ENCODE peak calls at places on chromosomes 13 and 19, in four cellular contexts. N, M, F and O are unnamed samples.

GRCh38 chr19:52603558-52604207 is 33.6 kb downstream of the ZNF701 start:
- DNase-seq in M (no peak), F (no peak), N (no peak), O (no peak)

GRCh38 chr19:10543420-10544241 is at the start of gene ATG4D:
- DNase-seq in M (peak), F (peak), N (peak), O (peak)

GRCh38 chr13:31719214-31719613 is 20.1 kb upstream of the RXFP2 start:
- DNase-seq in F (no peak), N (no peak), M (no peak), O (no peak)

GRCh38 chr13:59782696-59783095 is 381.0 kb downstream of the DIAPH3 start:
- DNase-seq in F (no peak), N (no peak), M (no peak), O (no peak)

GRCh38 chr13:80737513-80737912 is 396.6 kb upstream of the SPRY2 start:
- DNase-seq in M (no peak), N (no peak), F (no peak), O (no peak)

GRCh38 chr19:4867534-4868285 is at the start of gene PLIN3:
- DNase-seq in M (peak), N (peak), F (peak), O (peak)

GRCh38 chr19:48560095-48560530 is 8.1 kb downstream of the SULT2B1 start:
- DNase-seq in M (no peak), F (no peak), N (no peak), O (no peak)

GRCh38 chr13:27201661-27202060 is 30.1 kb upstream of the USP12 start:
- DNase-seq in N (no peak), F (no peak), M (no peak), O (no peak)

GRCh38 chr19:46860846-46861690 is at the start of gene ARHGAP35:
- DNase-seq in M (no peak), F (peak), N (peak), O (peak)

GRCh38 chr13:44818428-44818827 is 170.8 kb downstream of the NUFIP1 start:
- DNase-seq in M (no peak), N (peak), F (no peak), O (peak)

GRCh38 chr13:25732146-25732865 is 319.5 kb downstream of the SHISA2 start:
- DNase-seq in M (no peak), N (no peak), F (no peak), O (no peak)

GRCh38 chr19:6536138-6536671 is 5.4 kb downstream of the TNFSF9 start:
- DNase-seq in F (peak), N (peak), M (peak), O (peak)

GRCh38 chr13:111398715-111399299 is 78.4 kb downstream of the TEX29 start:
- DNase-seq in F (no peak), N (no peak), M (no peak), O (no peak)

GRCh38 chr19:39542198-39542597 is 2.2 kb upstream of the EID2 start:
- DNase-seq in N (no peak), M (no peak), F (no peak), O (no peak)

GRCh38 chr19:778910-779653 is 18.2 kb upstream of the PTBP1 start:
- DNase-seq in N (no peak), F (no peak), M (peak), O (peak)

GRCh38 chr19:53942001-53942786 is 20.5 kb upstream of the CACNG8 start:
- DNase-seq in M (no peak), N (peak), F (no peak), O (no peak)

GRCh38 chr13:98959775-98960325 is 18.0 kb downstream of the DOCK9 start:
- DNase-seq in F (no peak), N (no peak), M (no peak), O (no peak)

GRCh38 chr13:108342369-108343289 is 73.1 kb downstream of the TNFSF13B start:
- DNase-seq in F (no peak), M (no peak), N (peak), O (no peak)

GRCh38 chr19:5933391-5933998 is 19.4 kb downstream of the CAPS start:
- DNase-seq in F (no peak), M (no peak), N (no peak), O (no peak)

GRCh38 chr13:113959198-113959597 is 14.7 kb downstream of the C13orf46 start:
- DNase-seq in M (no peak), F (no peak), N (no peak), O (no peak)

GRCh38 chr13:51444922-51445321 is 7.9 kb downstream of the INTS6 start:
- DNase-seq in F (no peak), M (no peak), N (no peak), O (no peak)

GRCh38 chr19:38266070-38266469 is 1.7 kb downstream of the SPINT2 start:
- DNase-seq in N (no peak), F (no peak), M (no peak), O (no peak)

GRCh38 chr19:15265849-15266248 is 33.6 kb upstream of the EPHX3 start:
- DNase-seq in M (peak), F (no peak), N (peak), O (no peak)

GRCh38 chr13:24203726-24204295 is 43.3 kb downstream of the SPATA13 start:
- DNase-seq in N (no peak), M (no peak), F (no peak), O (no peak)

GRCh38 chr19:54319049-54319448 is 6.1 kb upstream of the LILRA5 start:
- DNase-seq in N (no peak), F (peak), M (no peak), O (no peak)

GRCh38 chr13:33735276-33735675 is 82.7 kb upstream of the RFC3 start:
- DNase-seq in M (no peak), F (no peak), N (no peak), O (no peak)